ENCODE peak calls at places on chromosome 17, in six cellular contexts. One of them, this sample, is unnamed.

GRCh38 chr17:34883106-34884000 is 77.9 kb downstream of the CCT6B start:
- DNase-seq in NCI-H345: no peak
- DNase-seq in type B pancreatic cell: no peak
- DNase-seq in A172: no peak
- DNase-seq in breast epithelium: no peak
- DNase-seq in Calu3: no peak
- DNase-seq in this sample: no peak

GRCh38 chr17:40466298-40466971 is 23.2 kb downstream of the IGFBP4 start:
- DNase-seq in Calu3: no peak
- DNase-seq in breast epithelium: no peak
- DNase-seq in NCI-H345: no peak
- DNase-seq in type B pancreatic cell: no peak
- DNase-seq in A172: no peak
- DNase-seq in this sample: no peak

GRCh38 chr17:50203589-50204345 is 2.3 kb upstream of the COL1A1 start:
- DNase-seq in Calu3: no peak
- DNase-seq in breast epithelium: no peak
- DNase-seq in NCI-H345: no peak
- DNase-seq in A172: no peak
- DNase-seq in type B pancreatic cell: no peak
- DNase-seq in this sample: no peak

GRCh38 chr17:51505450-51505849 is 245.1 kb downstream of the UTP18 start:
- DNase-seq in NCI-H345: no peak
- DNase-seq in A172: no peak
- DNase-seq in breast epithelium: no peak
- DNase-seq in Calu3: no peak
- DNase-seq in type B pancreatic cell: no peak
- DNase-seq in this sample: no peak

GRCh38 chr17:50129946-50130777 is at the start of gene SAMD14:
- DNase-seq in Calu3: no peak
- DNase-seq in breast epithelium: no peak
- DNase-seq in type B pancreatic cell: no peak
- DNase-seq in NCI-H345: peak; percentile 48
- DNase-seq in A172: no peak
- DNase-seq in this sample: peak; percentile 82

GRCh38 chr17:246851-247421 is 65.5 kb upstream of the DOC2B start:
- DNase-seq in NCI-H345: no peak
- DNase-seq in type B pancreatic cell: no peak
- DNase-seq in A172: no peak
- DNase-seq in breast epithelium: no peak
- DNase-seq in Calu3: no peak
- DNase-seq in this sample: peak; percentile 58

GRCh38 chr17:49966767-49967166 is 2.2 kb upstream of the DLX4 start:
- DNase-seq in Calu3: no peak
- DNase-seq in A172: no peak
- DNase-seq in type B pancreatic cell: no peak
- DNase-seq in breast epithelium: no peak
- DNase-seq in NCI-H345: no peak
- DNase-seq in this sample: no peak

GRCh38 chr17:1773755-1774181 is 11.9 kb downstream of the SERPINF1 start:
- DNase-seq in NCI-H345: no peak
- DNase-seq in type B pancreatic cell: no peak
- DNase-seq in Calu3: no peak
- DNase-seq in breast epithelium: peak; percentile 35
- DNase-seq in A172: no peak
- DNase-seq in this sample: no peak

GRCh38 chr17:39376434-39376833 is 25.0 kb downstream of the FBXL20 start:
- DNase-seq in A172: no peak
- DNase-seq in breast epithelium: no peak
- DNase-seq in NCI-H345: no peak
- DNase-seq in Calu3: no peak
- DNase-seq in type B pancreatic cell: no peak
- DNase-seq in this sample: no peak

GRCh38 chr17:65359016-65359415 is 202.4 kb downstream of the AXIN2 start:
- DNase-seq in Calu3: peak; percentile 21
- DNase-seq in breast epithelium: no peak
- DNase-seq in A172: peak; percentile 97
- DNase-seq in NCI-H345: no peak
- DNase-seq in type B pancreatic cell: no peak
- DNase-seq in this sample: no peak

GRCh38 chr17:42275527-42276358 is 448 bp downstream of the STAT5B start:
- DNase-seq in breast epithelium: peak; percentile 19
- DNase-seq in Calu3: no peak
- DNase-seq in NCI-H345: peak; percentile 57
- DNase-seq in A172: no peak
- DNase-seq in type B pancreatic cell: peak; percentile 79
- DNase-seq in this sample: peak; percentile 76

GRCh38 chr17:68247445-68248198 is at the start of gene AMZ2:
- DNase-seq in NCI-H345: peak; percentile 94
- DNase-seq in Calu3: peak; percentile 95
- DNase-seq in type B pancreatic cell: peak; percentile 98
- DNase-seq in A172: peak; percentile 80
- DNase-seq in breast epithelium: peak; percentile 90
- DNase-seq in this sample: peak; percentile 99

GRCh38 chr17:80817861-80818260 is 173.8 kb upstream of the CHMP6 start:
- DNase-seq in A172: peak; percentile 54
- DNase-seq in Calu3: no peak
- DNase-seq in NCI-H345: no peak
- DNase-seq in breast epithelium: no peak
- DNase-seq in type B pancreatic cell: no peak
- DNase-seq in this sample: peak; percentile 52

GRCh38 chr17:55825213-55825612 is 74.4 kb downstream of the PCTP start:
- DNase-seq in breast epithelium: no peak
- DNase-seq in A172: no peak
- DNase-seq in Calu3: peak; percentile 13
- DNase-seq in type B pancreatic cell: no peak
- DNase-seq in NCI-H345: peak; percentile 3
- DNase-seq in this sample: no peak

GRCh38 chr17:80666867-80667266 is 122.2 kb downstream of the RPTOR start:
- DNase-seq in breast epithelium: no peak
- DNase-seq in Calu3: no peak
- DNase-seq in NCI-H345: no peak
- DNase-seq in A172: no peak
- DNase-seq in type B pancreatic cell: no peak
- DNase-seq in this sample: no peak

GRCh38 chr17:78468366-78468765 is 89.9 kb downstream of the PGS1 start:
- DNase-seq in breast epithelium: no peak
- DNase-seq in NCI-H345: no peak
- DNase-seq in A172: no peak
- DNase-seq in Calu3: no peak
- DNase-seq in type B pancreatic cell: no peak
- DNase-seq in this sample: no peak

GRCh38 chr17:79993390-79994221 is 42.1 kb downstream of the TBC1D16 start:
- DNase-seq in A172: peak; percentile 75
- DNase-seq in type B pancreatic cell: no peak
- DNase-seq in Calu3: peak; percentile 87
- DNase-seq in breast epithelium: peak; percentile 85
- DNase-seq in NCI-H345: peak; percentile 84
- DNase-seq in this sample: peak; percentile 68

GRCh38 chr17:69042308-69042707 is 18.4 kb downstream of the ABCA9 start:
- DNase-seq in A172: no peak
- DNase-seq in type B pancreatic cell: no peak
- DNase-seq in breast epithelium: no peak
- DNase-seq in Calu3: no peak
- DNase-seq in NCI-H345: no peak
- DNase-seq in this sample: no peak

This sample was measured in activated effector memory CD4-positive, alpha-beta T cell treated with anti-CD3 and anti-CD28 coated beads, Interleukin-2, amount 50 U/mL, for 16 hours.